ENCODE peak calls at places on chromosomes 2 and 18, in six cellular contexts. V, Q, G, O, H and X are unnamed samples.

GRCh38 chr2:201118957-201119848 is 3.2 kb downstream of the CFLAR start:
- DNase-seq in V (peak; percentile 62), Q (no peak), G (no peak), O (no peak), H (no peak), X (no peak)

GRCh38 chr18:55489742-55490055 is 98.3 kb downstream of the TCF4 start:
- DNase-seq in V (no peak), Q (no peak), G (no peak), O (no peak), H (no peak), X (no peak)

GRCh38 chr18:50061876-50062517 is 132.9 kb downstream of the MYO5B start:
- DNase-seq in V (no peak), Q (no peak), G (no peak), O (no peak), H (no peak), X (no peak)

GRCh38 chr2:121099329-121100318 is 185.4 kb downstream of the TFCP2L1 start:
- DNase-seq in V (no peak), Q (peak; percentile 66), G (no peak), O (no peak), H (no peak), X (no peak)

GRCh38 chr18:79988925-79989361 is 580 bp upstream of the TXNL4A start:
- DNase-seq in V (peak; percentile 36), Q (peak; percentile 57), G (no peak), O (peak; percentile 75), H (no peak), X (peak; percentile 34)

GRCh38 chr2:189144700-189145211 is 34.8 kb downstream of the COL5A2 start:
- DNase-seq in V (no peak), Q (no peak), G (no peak), O (peak; percentile 42), H (no peak), X (no peak)

GRCh38 chr2:160632576-160632975 is 139.0 kb upstream of the RBMS1 start:
- DNase-seq in V (no peak), Q (no peak), G (no peak), O (no peak), H (no peak), X (no peak)

GRCh38 chr18:28175047-28175929 is 1.6 kb downstream of the CDH2 start:
- DNase-seq in V (peak; percentile 64), Q (no peak), G (no peak), O (peak; percentile 62), H (no peak), X (no peak)

GRCh38 chr2:226378733-226379132 is 420.9 kb downstream of the IRS1 start:
- DNase-seq in V (no peak), Q (no peak), G (no peak), O (peak; percentile 74), H (no peak), X (peak; percentile 72)

GRCh38 chr18:48922801-48923730 is 27.7 kb downstream of the SMAD7 start:
- DNase-seq in V (peak; percentile 94), Q (peak; percentile 77), G (no peak), O (peak; percentile 87), H (no peak), X (peak; percentile 63)

GRCh38 chr2:160703648-160704585 is 210.3 kb upstream of the RBMS1 start:
- DNase-seq in V (no peak), Q (peak; percentile 47), G (no peak), O (peak; percentile 51), H (no peak), X (no peak)

GRCh38 chr2:138536302-138536701 is 34.7 kb downstream of the SPOPL start:
- DNase-seq in V (peak; percentile 19), Q (no peak), G (no peak), O (no peak), H (no peak), X (no peak)